ENCODE peak calls at places on chromosome 11, in nine cellular contexts. J is hypothalamus; T is pons; Z is left ventricle myocardium inferior; M is NCI-H1092 treated with DMSO at 0.1 percent for 48 hours; Y is left ventricle myocardium superior; G is stimulated activated CD8-positive, alpha-beta memory T cell treated with anti-CD3 and anti-CD28 coated beads, Interleukin-4, amount 100 ng/mL, for 24 hours; H is GDM1; U is naive thymus-derived CD8-positive, alpha-beta T cell. S is an unnamed sample.
A peak's percentile ranks its signal among the peaks of the same experiment; 100 is the strongest.

GRCh38 chr11:111977141-111978027 is 40.2 kb downstream of the DIXDC1 start:
- DNase-seq in H (no peak), M (peak; percentile 73), U (no peak), G (no peak), J (peak; percentile 79), Y (peak; percentile 84), T (peak; percentile 66), Z (peak; percentile 72), S (no peak)

GRCh38 chr11:44387415-44387814 is 77.5 kb upstream of the ALX4 start:
- DNase-seq in U (no peak), J (no peak), T (no peak), Z (no peak), Y (no peak), M (no peak), G (no peak), H (no peak), S (no peak)

GRCh38 chr11:73308003-73308962 is at the start of gene ARHGEF17:
- DNase-seq in G (peak; percentile 15), H (peak; percentile 64), Z (peak; percentile 78), J (peak; percentile 60), M (peak; percentile 94), Y (peak; percentile 86), T (no peak), U (no peak), S (no peak)

GRCh38 chr11:123505546-123506299 is 75.7 kb downstream of the GRAMD1B start:
- DNase-seq in G (no peak), T (peak; percentile 29), H (no peak), Y (no peak), Z (no peak), J (peak; percentile 44), M (peak; percentile 16), U (no peak), S (no peak)

GRCh38 chr11:131511794-131512193 is 141.4 kb downstream of the NTM start:
- DNase-seq in G (no peak), M (peak; percentile 18), U (no peak), H (no peak), T (no peak), Z (no peak), Y (peak; percentile 56), J (no peak), S (no peak)

GRCh38 chr11:47052576-47052975 is 116.0 kb downstream of the CSTPP1 start:
- DNase-seq in Y (no peak), T (no peak), G (no peak), J (no peak), M (no peak), U (no peak), H (no peak), Z (no peak), S (no peak)

GRCh38 chr11:75814369-75814685 is 683 bp upstream of the UVRAG start:
- DNase-seq in Y (no peak), J (no peak), Z (no peak), H (no peak), U (no peak), M (no peak), G (no peak), T (no peak), S (no peak)

GRCh38 chr11:34773826-34774225 is 142.4 kb downstream of the APIP start:
- DNase-seq in M (no peak), H (no peak), T (no peak), Y (no peak), J (no peak), Z (no peak), U (no peak), G (no peak), S (no peak)

GRCh38 chr11:68524213-68524612 is 63.7 kb downstream of the PPP6R3 start:
- DNase-seq in H (no peak), Y (no peak), U (no peak), Z (no peak), T (no peak), M (no peak), G (no peak), J (no peak), S (no peak)

GRCh38 chr11:352456-353180 is 16.7 kb upstream of the B4GALNT4 start:
- DNase-seq in Y (no peak), Z (no peak), M (no peak), H (no peak), G (no peak), U (no peak), J (no peak), T (no peak), S (no peak)

GRCh38 chr11:61503135-61503770 is 5.3 kb upstream of the LRRC10B start:
- DNase-seq in M (no peak), U (no peak), T (no peak), Z (no peak), Y (no peak), H (no peak), J (no peak), G (no peak), S (no peak)

GRCh38 chr11:75155570-75156422 is 4.9 kb downstream of the SLCO2B1 start:
- DNase-seq in T (no peak), Y (no peak), H (no peak), J (no peak), U (no peak), Z (no peak), G (no peak), M (no peak), S (no peak)

GRCh38 chr11:95503047-95503446 is 272.0 kb upstream of the SESN3 start:
- DNase-seq in G (no peak), H (no peak), Z (peak; percentile 15), J (no peak), U (no peak), Y (no peak), T (no peak), M (no peak), S (no peak)

GRCh38 chr11:42906226-42906625 is 405.6 kb upstream of the API5 start:
- DNase-seq in H (no peak), Z (no peak), U (no peak), T (no peak), G (no peak), Y (no peak), M (no peak), J (no peak), S (no peak)

GRCh38 chr11:58674609-58675008 is 52.1 kb downstream of the CNTF start:
- DNase-seq in T (no peak), H (no peak), Z (no peak), J (no peak), M (no peak), U (no peak), G (no peak), Y (no peak), S (no peak)

GRCh38 chr11:44963948-44964347 is 13.3 kb upstream of the TP53I11 start:
- DNase-seq in G (no peak), J (no peak), M (no peak), Y (no peak), U (no peak), T (no peak), H (no peak), Z (no peak), S (no peak)

GRCh38 chr11:28606930-28607329 is 498.7 kb downstream of the METTL15 start:
- DNase-seq in Z (no peak), J (no peak), G (no peak), M (no peak), U (no peak), T (peak; percentile 25), Y (no peak), H (no peak), S (no peak)

GRCh38 chr11:328012-328411 is 7.4 kb upstream of the IFITM3 start:
- DNase-seq in G (no peak), H (no peak), T (no peak), Y (no peak), U (no peak), M (no peak), J (no peak), Z (no peak), S (no peak)

GRCh38 chr11:115184901-115185300 is 319.3 kb downstream of the CADM1 start:
- DNase-seq in U (no peak), G (no peak), H (no peak), Y (no peak), J (no peak), M (peak; percentile 32), Z (no peak), T (no peak), S (no peak)

GRCh38 chr11:106082096-106082495 is 4.6 kb downstream of the AASDHPPT start:
- DNase-seq in T (no peak), U (no peak), G (no peak), H (no peak), M (no peak), Z (no peak), J (no peak), Y (no peak), S (no peak)

GRCh38 chr11:85809191-85809590 is 1.8 kb downstream of the SYTL2 start:
- DNase-seq in Y (no peak), T (no peak), J (no peak), H (no peak), Z (no peak), U (peak; percentile 47), M (no peak), G (no peak), S (no peak)

GRCh38 chr11:119375629-119376196 is 5.8 kb downstream of the USP2 start:
- DNase-seq in Z (peak; percentile 85), H (no peak), T (peak; percentile 94), M (no peak), U (no peak), G (no peak), Y (peak; percentile 88), J (peak; percentile 82), S (no peak)

GRCh38 chr11:116059909-116060308 is 555.7 kb upstream of the CADM1 start:
- DNase-seq in H (no peak), J (no peak), U (no peak), G (no peak), Y (no peak), M (no peak), T (no peak), Z (no peak), S (no peak)

GRCh38 chr11:6453152-6453551 is 12.4 kb upstream of the HPX start:
- DNase-seq in G (no peak), U (no peak), J (no peak), M (no peak), Y (no peak), T (no peak), H (no peak), Z (no peak), S (no peak)

GRCh38 chr11:76657824-76658170 is 12.8 kb downstream of the LRRC32 start:
- DNase-seq in U (no peak), Z (no peak), G (no peak), H (no peak), M (no peak), T (no peak), J (no peak), Y (no peak), S (no peak)

GRCh38 chr11:78656327-78656726 is 81.7 kb upstream of the NARS2 start:
- DNase-seq in M (no peak), H (no peak), U (no peak), G (no peak), Z (no peak), J (no peak), Y (no peak), T (no peak), S (no peak)

GRCh38 chr11:112786886-112787530 is 174.2 kb upstream of the NCAM1 start:
- DNase-seq in H (no peak), Y (no peak), T (no peak), M (no peak), G (no peak), J (no peak), Z (no peak), U (no peak), S (no peak)

GRCh38 chr11:31711137-31711536 is 100.0 kb downstream of the PAX6 start:
- DNase-seq in U (no peak), M (no peak), H (no peak), Y (no peak), Z (no peak), J (no peak), T (no peak), G (no peak), S (no peak)

GRCh38 chr11:68904458-68904847 is 762 bp downstream of the IGHMBP2 start:
- DNase-seq in H (no peak), G (no peak), J (no peak), Y (peak; percentile 48), U (no peak), T (no peak), Z (peak; percentile 30), M (peak; percentile 47), S (no peak)

GRCh38 chr11:88521354-88522310 is 184.1 kb upstream of the CTSC start:
- DNase-seq in J (no peak), U (no peak), G (no peak), T (peak; percentile 7), H (no peak), M (no peak), Z (no peak), Y (no peak), S (no peak)

GRCh38 chr11:78564889-78565467 is 9.7 kb downstream of the NARS2 start:
- DNase-seq in G (no peak), M (no peak), Z (no peak), T (no peak), U (no peak), J (no peak), H (no peak), Y (no peak), S (no peak)

S was measured in HS-27A.